ENCODE peak calls at places on chromosomes 16 and 17, in four cellular contexts. O, D, F and T are unnamed samples.

GRCh38 chr16:68417711-68418301 is 30.5 kb downstream of the SMPD3 start:
- DNase-seq in O (no peak), D (no peak), F (no peak), T (no peak)

GRCh38 chr16:25633549-25633948 is 58.2 kb upstream of the HS3ST4 start:
- DNase-seq in O (peak), D (peak), F (peak), T (peak)

GRCh38 chr17:47189732-47190621 is 882 bp upstream of the CDC27 start:
- DNase-seq in O (no peak), D (no peak), F (no peak), T (no peak)

GRCh38 chr17:2899911-2900310 is 103.7 kb downstream of the RAP1GAP2 start:
- DNase-seq in O (no peak), D (no peak), F (no peak), T (no peak)

GRCh38 chr17:20922128-20922670 is 120.6 kb downstream of the USP22 start:
- DNase-seq in O (no peak), D (no peak), F (no peak), T (no peak)

GRCh38 chr17:40431231-40431602 is 12.0 kb upstream of the IGFBP4 start:
- DNase-seq in O (no peak), D (no peak), F (no peak), T (no peak)

GRCh38 chr17:66487933-66488572 is 185.6 kb downstream of the PRKCA start:
- DNase-seq in O (no peak), D (no peak), F (no peak), T (no peak)

GRCh38 chr17:29190808-29191207 is 10.6 kb upstream of the MYO18A start:
- DNase-seq in O (no peak), D (no peak), F (no peak), T (no peak)

GRCh38 chr17:1420163-1420562 is 20.1 kb upstream of the YWHAE start:
- DNase-seq in O (no peak), D (no peak), F (no peak), T (no peak)

GRCh38 chr17:42403150-42403549 is 14.9 kb upstream of the STAT3 start:
- DNase-seq in O (no peak), D (no peak), F (peak), T (no peak)

GRCh38 chr17:74241434-74241833 is 28.1 kb downstream of the TTYH2 start:
- DNase-seq in O (no peak), D (no peak), F (no peak), T (no peak)

GRCh38 chr16:57993897-57994296 is 6.6 kb downstream of the ZNF319 start:
- DNase-seq in O (no peak), D (no peak), F (no peak), T (no peak)

GRCh38 chr16:57994778-57995177 is 5.7 kb downstream of the ZNF319 start:
- DNase-seq in O (peak), D (peak), F (peak), T (no peak)

GRCh38 chr16:57992084-57992483 is 8.4 kb downstream of the ZNF319 start:
- DNase-seq in O (no peak), D (no peak), F (no peak), T (no peak)

GRCh38 chr16:57994361-57994760 is 6.1 kb downstream of the ZNF319 start:
- DNase-seq in O (no peak), D (no peak), F (no peak), T (no peak)

DNA sequence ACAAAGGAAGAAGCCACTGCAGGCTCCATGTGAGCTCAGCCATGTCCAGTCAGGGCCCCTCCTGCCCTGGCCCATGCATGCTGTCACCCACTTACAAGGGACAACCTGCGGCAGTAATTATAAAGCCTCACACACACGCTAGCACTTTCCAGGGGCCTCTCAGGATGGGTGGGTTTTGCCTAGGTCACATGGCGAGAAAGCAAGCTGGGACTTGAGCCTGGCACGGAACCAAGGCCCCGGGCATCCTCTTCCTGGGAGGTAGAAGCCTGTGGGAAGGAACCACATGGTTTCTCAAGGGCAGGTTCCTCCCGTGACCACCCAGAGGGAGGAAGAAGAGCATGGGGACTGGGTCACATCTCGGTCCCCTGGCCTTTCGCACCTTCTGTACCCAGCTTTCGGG is 7.0 kb downstream of the ZNF319 start:
- DNase-seq in O (no peak), D (no peak), F (no peak), T (no peak)
- H3K27ac ChIP-seq in O (no peak), D (no peak), F (no peak), T (no peak)

DNA sequence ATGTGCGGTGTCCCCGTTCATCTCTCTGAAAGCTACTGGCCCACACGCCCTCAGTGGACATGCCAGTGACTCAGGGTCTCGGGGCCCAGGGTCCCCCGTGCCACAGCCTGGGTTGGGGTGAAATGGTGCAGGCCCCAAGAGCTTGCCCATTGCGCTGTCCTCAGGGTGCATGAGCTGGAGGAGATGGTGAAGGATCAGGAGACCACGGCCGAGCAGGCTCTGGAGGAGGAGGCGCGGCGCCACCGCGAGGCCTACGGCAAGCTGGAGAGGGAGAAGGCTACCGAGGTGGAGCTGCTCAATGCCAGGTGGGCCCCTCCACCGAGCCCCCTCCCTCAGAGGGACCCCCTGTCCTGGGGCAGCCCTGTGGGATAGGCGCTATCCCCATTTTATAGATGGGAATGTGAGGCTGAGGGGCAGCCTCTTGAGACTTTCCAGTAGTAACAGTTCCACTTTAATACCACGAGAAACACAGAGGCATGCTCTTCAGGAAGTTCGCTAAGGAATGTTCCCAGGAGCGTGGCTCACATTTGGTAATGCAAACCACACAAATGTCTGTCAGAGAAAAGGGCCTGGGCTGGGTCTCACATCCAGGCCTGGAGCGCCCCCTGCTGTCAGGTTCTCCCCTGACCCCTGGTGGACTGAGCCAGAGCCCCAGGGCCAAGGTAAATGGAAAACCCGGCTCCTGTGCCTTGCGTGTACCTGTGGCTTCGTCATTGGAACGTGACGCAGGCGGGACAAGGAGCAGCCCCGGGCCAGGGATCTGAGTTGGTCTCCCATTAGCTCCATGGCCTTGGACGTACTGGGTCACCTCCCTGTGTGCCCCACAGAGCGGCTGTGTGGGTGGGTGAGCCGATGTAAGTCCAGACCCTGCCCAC is 133.7 kb downstream of the RAB11FIP4 start:
- DNase-seq in O (peak), D (peak), F (peak), T (no peak)
- TF ChIP-seq TCF7L2 in O (no peak), D (no peak), F (no peak), T (no peak)

GRCh38 chr16:396605-397004 is 394 bp upstream of the NME4 start:
- DNase-seq in O (no peak), D (peak), F (peak), T (no peak)
- H3K27ac ChIP-seq in O (peak), D (peak), F (peak), T (peak)

GRCh38 chr16:2426941-2427361 is 2.3 kb upstream of the CCNF start:
- DNase-seq in O (no peak), D (no peak), F (no peak), T (no peak)

GRCh38 chr16:2424061-2425007 is 4.9 kb upstream of the CCNF start:
- DNase-seq in O (no peak), D (no peak), F (no peak), T (no peak)

GRCh38 chr16:2425825-2426430 is 3.3 kb upstream of the CCNF start:
- DNase-seq in O (no peak), D (no peak), F (no peak), T (no peak)

GRCh38 chr16:2427526-2427925 is 1.7 kb upstream of the CCNF start:
- DNase-seq in O (no peak), D (no peak), F (no peak), T (no peak)

GRCh38 chr16:2425008-2425518 is 4.2 kb upstream of the CCNF start:
- DNase-seq in O (no peak), D (no peak), F (no peak), T (no peak)
- TF ChIP-seq TCF7L2 in O (no peak), D (no peak), F (no peak), T (no peak)

DNA sequence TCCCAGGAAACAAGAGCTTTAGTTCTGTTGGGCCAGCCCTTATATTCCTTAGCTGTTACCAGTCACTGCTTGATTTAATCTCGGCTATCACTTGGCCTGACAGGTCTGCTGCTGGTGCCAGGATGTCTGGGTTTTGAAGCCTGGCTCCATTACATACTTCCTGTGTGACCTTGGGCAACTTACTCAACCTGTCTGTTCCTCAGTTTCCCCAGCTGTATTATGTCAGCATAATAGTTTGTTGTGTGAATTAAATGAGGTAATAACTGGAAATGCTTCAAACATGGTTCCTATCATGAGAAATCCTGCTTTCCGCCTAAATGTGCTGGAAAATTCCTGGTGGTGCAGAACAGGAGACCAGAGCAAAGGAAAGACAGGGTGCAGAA is 50.6 kb upstream of the STH start:
- DNase-seq in O (no peak), D (no peak), F (no peak), T (no peak)
- H3K27ac ChIP-seq in O (peak), D (peak), F (peak), T (peak)